ENCODE peak calls at places on chromosomes 12 and 14, in five cellular contexts. S is H9, P is H1, U is neuronal stem cell, L is trophoblast cell. A is an unnamed sample.

GRCh38 chr12:66087365-66087943 is 43.1 kb downstream of the LLPH start:
- DNase-seq in S (peak; percentile 60), P (peak; percentile 71), U (peak; percentile 46), L (peak; percentile 64), A (peak; percentile 76)

GRCh38 chr14:91175802-91176201 is 61.9 kb downstream of the DGLUCY start:
- DNase-seq in S (no peak), P (no peak), U (no peak), L (no peak), A (no peak)

GRCh38 chr14:23093993-23094665 is 807 bp downstream of the ACIN1 start:
- DNase-seq in S (peak; percentile 91), P (no peak), U (no peak), L (no peak), A (no peak)

GRCh38 chr12:16939871-16940306 is 333.9 kb upstream of the LMO3 start:
- DNase-seq in S (peak; percentile 91), P (peak; percentile 68), U (peak; percentile 27), L (peak; percentile 68), A (peak; percentile 32)

GRCh38 chr12:49089831-49090773 is 4.5 kb downstream of the DHH start:
- DNase-seq in S (peak; percentile 57), P (peak; percentile 68), U (no peak), L (peak; percentile 26), A (peak; percentile 55)

GRCh38 chr12:101051901-101052550 is 158.0 kb downstream of the SLC5A8 start:
- DNase-seq in S (no peak), P (no peak), U (no peak), L (peak; percentile 4), A (peak; percentile 87)

GRCh38 chr12:24561882-24562760 is 386.8 kb downstream of the BCAT1 start:
- DNase-seq in S (peak; percentile 87), P (peak; percentile 87), U (peak; percentile 71), L (no peak), A (peak; percentile 83)

GRCh38 chr12:87975879-87976278 is 53.3 kb downstream of the C12orf50 start:
- DNase-seq in S (no peak), P (no peak), U (no peak), L (no peak), A (no peak)

GRCh38 chr12:67633024-67633423 is 15.5 kb upstream of the DYRK2 start:
- DNase-seq in S (no peak), P (no peak), U (no peak), L (no peak), A (no peak)

GRCh38 chr12:57476993-57477709 is 2.5 kb downstream of the ARHGAP9 start:
- DNase-seq in S (no peak), P (no peak), U (no peak), L (no peak), A (no peak)

GRCh38 chr12:112848338-112848715 is 56.8 kb downstream of the RPH3A start:
- DNase-seq in S (no peak), P (no peak), U (no peak), L (no peak), A (no peak)

GRCh38 chr12:120678572-120678971 is 8.4 kb upstream of the MLEC start:
- DNase-seq in S (no peak), P (no peak), U (no peak), L (no peak), A (no peak)

GRCh38 chr14:52730708-52731111 is 744 bp downstream of the STYX start:
- DNase-seq in S (no peak), P (no peak), U (no peak), L (peak; percentile 11), A (peak; percentile 57)

GRCh38 chr14:23091294-23092225 is 3.4 kb downstream of the ACIN1 start:
- DNase-seq in S (no peak), P (no peak), U (no peak), L (no peak), A (no peak)

GRCh38 chr12:132734206-132734605 is 23.6 kb downstream of the PGAM5 start:
- DNase-seq in S (no peak), P (no peak), U (no peak), L (no peak), A (no peak)

GRCh38 chr14:95500201-95500681 is 16.2 kb downstream of the SYNE3 start:
- DNase-seq in S (no peak), P (no peak), U (no peak), L (no peak), A (no peak)

GRCh38 chr12:93242154-93242958 is 135.4 kb upstream of the NUDT4 start:
- DNase-seq in S (no peak), P (no peak), U (no peak), L (no peak), A (no peak)

GRCh38 chr14:95314609-95315008 is 5.1 kb downstream of the CLMN start:
- DNase-seq in S (no peak), P (no peak), U (no peak), L (peak; percentile 57), A (peak; percentile 35)

GRCh38 chr14:55914771-55915170 is 203.4 kb upstream of the PELI2 start:
- DNase-seq in S (no peak), P (no peak), U (no peak), L (no peak), A (no peak)

GRCh38 chr14:56274556-56274955 is 156.3 kb downstream of the PELI2 start:
- DNase-seq in S (no peak), P (no peak), U (no peak), L (no peak), A (no peak)

GRCh38 chr12:69241444-69242092 is 2.2 kb downstream of the CPSF6 start:
- DNase-seq in S (no peak), P (no peak), U (no peak), L (no peak), A (no peak)

GRCh38 chr14:103450423-103450822 is 65.2 kb downstream of the MARK3 start:
- DNase-seq in S (no peak), P (no peak), U (no peak), L (no peak), A (no peak)

DNA sequence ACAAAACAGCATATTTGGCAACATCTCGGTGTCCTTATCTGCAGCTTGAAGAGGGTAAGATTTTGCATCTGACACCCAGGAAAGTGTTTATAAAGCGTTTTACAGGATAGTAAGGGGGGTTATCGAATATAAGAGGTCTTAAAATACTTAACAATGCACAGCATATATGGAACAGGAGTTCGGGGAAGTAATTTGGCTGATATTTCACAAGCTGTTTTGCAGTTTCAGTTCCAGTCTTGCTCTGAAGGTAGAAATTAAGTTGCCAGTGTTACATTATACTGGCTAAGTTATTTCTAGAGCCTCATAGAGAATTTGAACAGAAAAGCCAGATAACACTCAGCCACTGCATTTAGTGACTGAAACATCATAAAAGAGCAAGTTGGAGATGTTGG is 941 bp upstream of the MAP4K5 start:
- DNase-seq in S (no peak), P (no peak), U (no peak), L (no peak), A (peak; percentile 17)
- H2AK5ac ChIP-seq in S (no peak overlapping the region), P (no peak overlapping the region), U (no peak overlapping the region), L (no peak overlapping the region), A (no peak overlapping the region)

DNA sequence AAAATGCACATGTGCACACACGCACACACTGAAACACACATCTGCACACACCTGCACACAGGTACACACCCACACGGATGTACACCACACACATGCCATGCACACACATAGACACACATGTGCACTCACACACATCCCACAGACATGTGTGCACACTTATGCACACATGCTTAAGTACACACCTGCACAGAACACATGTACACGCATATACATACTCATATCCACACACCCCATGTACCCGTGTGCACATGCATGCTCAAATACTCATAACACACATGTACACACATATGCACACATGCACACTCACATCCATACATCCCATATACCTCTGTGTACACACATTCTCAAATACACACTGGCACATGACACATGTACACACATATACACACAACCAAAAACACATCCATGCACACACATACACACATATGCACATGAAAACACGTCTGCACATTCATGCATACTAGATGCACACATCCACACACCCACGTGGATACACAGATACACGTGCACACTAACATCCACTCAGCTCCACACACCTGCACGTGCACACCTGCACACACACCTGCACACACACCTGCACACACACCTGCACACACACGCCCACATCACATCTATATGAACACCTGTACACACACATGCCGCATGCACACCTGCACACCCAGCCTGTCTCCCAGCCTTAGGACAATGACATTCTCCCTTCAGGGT is 336.7 kb downstream of the ADGRD1 start:
- DNase-seq in S (no peak), P (peak; percentile 30), U (no peak), L (no peak), A (no peak)
- H2BK12ac ChIP-seq in S (no peak overlapping the region), P (peak overlapping the region; percentile 39), U (no peak overlapping the region), L (no peak overlapping the region), A (no peak overlapping the region)

GRCh38 chr12:52063081-52063985 is 6.4 kb upstream of the ATG101 start:
- DNase-seq in S (no peak), P (no peak), U (no peak), L (no peak), A (no peak)

GRCh38 chr12:52062167-52063080 is 7.4 kb upstream of the ATG101 start:
- DNase-seq in S (no peak), P (no peak), U (no peak), L (no peak), A (peak; percentile 24)

GRCh38 chr12:52066346-52067080 is 3.3 kb upstream of the ATG101 start:
- DNase-seq in S (no peak), P (no peak), U (no peak), L (no peak), A (no peak)

GRCh38 chr12:52061470-52062166 is 8.2 kb upstream of the ATG101 start:
- DNase-seq in S (no peak), P (no peak), U (no peak), L (no peak), A (peak; percentile 54)

DNA sequence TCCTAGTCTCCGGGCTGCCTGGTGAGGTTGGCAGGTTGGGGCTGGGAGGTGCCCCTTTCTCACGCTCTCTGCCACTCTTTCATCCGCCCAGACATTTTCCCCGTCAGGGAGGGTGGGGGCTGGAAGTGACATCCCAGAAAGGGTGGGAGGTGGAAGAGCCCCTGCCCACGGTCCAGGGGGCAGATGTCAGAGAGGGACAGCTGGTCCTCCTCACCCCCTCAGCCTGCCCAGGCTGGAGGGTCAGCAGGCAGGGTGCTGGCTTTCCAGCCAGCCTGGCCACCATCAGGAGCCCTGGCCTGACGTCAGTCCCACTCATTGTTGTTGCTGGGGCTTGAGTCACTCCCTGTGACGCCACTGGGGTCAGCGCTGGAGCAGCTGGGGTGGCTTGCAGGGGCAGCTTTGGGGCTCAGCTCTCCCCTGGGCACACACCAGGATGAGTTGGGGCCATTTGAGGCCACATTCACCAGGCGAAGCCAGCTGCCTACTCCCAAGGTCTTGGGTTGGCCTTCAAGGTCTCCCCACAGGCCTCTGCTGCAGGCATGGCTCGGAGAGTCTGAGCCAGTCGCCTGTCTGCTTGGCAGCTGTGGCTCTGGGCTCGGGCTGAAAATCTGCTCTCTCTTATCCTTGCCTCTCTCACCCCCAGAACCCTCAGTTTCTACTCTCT is 5.7 kb upstream of the ATG101 start:
- DNase-seq in S (no peak), P (no peak), U (no peak), L (no peak), A (peak; percentile 87)
- H3K14ac ChIP-seq in S (no peak overlapping the region), P (no peak overlapping the region), U (no peak overlapping the region), L (no peak overlapping the region), A (no peak overlapping the region)

DNA sequence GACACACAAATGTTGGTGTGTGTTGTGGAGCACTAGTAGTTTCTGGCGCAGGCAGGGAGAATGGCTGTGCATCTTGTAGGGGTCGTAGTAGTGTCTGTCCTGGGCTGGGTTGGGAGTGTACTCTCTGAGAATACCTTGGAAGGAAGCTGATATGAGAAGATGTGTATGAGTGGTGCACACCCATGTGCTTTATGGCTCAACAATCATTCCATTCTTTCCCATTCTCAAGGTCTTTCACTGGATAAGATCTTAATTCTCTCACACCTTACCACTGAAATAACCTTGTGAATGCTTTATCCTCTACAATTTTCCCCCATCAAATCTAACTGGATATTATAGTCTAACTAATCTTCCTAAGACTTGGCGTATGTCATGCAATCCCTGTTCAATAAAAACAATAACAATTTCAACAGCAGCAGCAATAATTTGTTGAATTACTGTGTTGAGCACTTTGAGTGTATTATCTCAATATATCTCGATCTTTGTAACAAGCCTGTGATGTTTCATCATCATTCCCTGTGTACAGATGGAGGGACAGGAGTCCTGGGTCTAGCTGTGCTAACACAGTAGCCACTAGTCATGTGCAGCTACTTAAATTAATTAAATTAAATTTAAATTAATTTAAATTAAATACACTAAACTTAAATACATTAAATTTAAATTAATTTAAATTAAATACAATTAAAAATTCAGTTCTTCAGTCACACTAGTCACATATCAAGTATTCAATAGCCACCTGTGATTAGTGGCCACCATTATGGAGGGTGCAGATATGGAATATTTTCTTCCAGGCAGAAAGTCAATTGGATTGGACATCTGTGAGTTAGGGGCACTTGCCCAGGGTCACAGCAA is 3.6 kb upstream of the SLC48A1 start:
- DNase-seq in S (no peak), P (no peak), U (no peak), L (no peak), A (no peak)
- H2AK5ac ChIP-seq in S (no peak overlapping the region), P (peak overlapping the region; percentile 32), U (no peak overlapping the region), L (peak overlapping the region; percentile 71), A (peak overlapping the region; percentile 93)

A was measured in mesenchymal stem cell.